ENCODE peak calls at places on chromosomes 3 and 15, in six cellular contexts. Q is heart left ventricle, K is tibial nerve, O is transverse colon, V is A549, Z is ovary. W is an unnamed sample.

GRCh38 chr3:190340071-190340470 is 17.8 kb upstream of the CLDN1 start:
- DNase-seq in Q (no peak), K (no peak), O (no peak), V (no peak), Z (no peak), W (no peak)

GRCh38 chr15:77784361-77785292 is 151.9 kb upstream of the LINGO1 start:
- DNase-seq in Q (no peak), K (no peak), O (no peak), V (peak), Z (no peak), W (no peak)

GRCh38 chr3:64846009-64846408 is 158.2 kb upstream of the ADAMTS9 start:
- DNase-seq in Q (no peak), K (no peak), O (no peak), V (no peak), Z (no peak), W (no peak)

GRCh38 chr3:78134496-78134895 is 1094.6 kb downstream of the ROBO2 start:
- DNase-seq in Q (no peak), K (no peak), O (no peak), V (no peak), Z (no peak), W (no peak)

GRCh38 chr3:100761211-100761921 is 52.1 kb downstream of the TFG start:
- DNase-seq in Q (no peak), K (no peak), O (peak), V (no peak), Z (no peak), W (no peak)

GRCh38 chr3:107752202-107752990 is 229.6 kb downstream of the BBX start:
- DNase-seq in Q (no peak), K (no peak), O (no peak), V (no peak), Z (no peak), W (no peak)

GRCh38 chr3:193656445-193656844 is 63.4 kb downstream of the OPA1 start:
- DNase-seq in Q (no peak), K (no peak), O (no peak), V (no peak), Z (no peak), W (no peak)

GRCh38 chr3:52323526-52324295 is 7.6 kb downstream of the DNAH1 start:
- DNase-seq in Q (no peak), K (no peak), O (no peak), V (no peak), Z (no peak), W (no peak)

GRCh38 chr3:18111702-18112311 is 313.3 kb downstream of the SATB1 start:
- DNase-seq in Q (no peak), K (no peak), O (no peak), V (no peak), Z (no peak), W (no peak)

GRCh38 chr15:41233367-41233771 is 2.3 kb downstream of the CHP1 start:
- DNase-seq in Q (no peak), K (no peak), O (no peak), V (no peak), Z (no peak), W (no peak)

GRCh38 chr3:133256787-133257483 is 142.9 kb upstream of the BFSP2 start:
- DNase-seq in Q (no peak), K (no peak), O (no peak), V (no peak), Z (no peak), W (no peak)

GRCh38 chr15:33292718-33293307 is 18.0 kb upstream of the RYR3 start:
- DNase-seq in Q (peak), K (peak), O (peak), V (peak), Z (peak), W (no peak)

GRCh38 chr3:182692021-182692420 is 101.3 kb upstream of the ATP11B start:
- DNase-seq in Q (no peak), K (no peak), O (no peak), V (no peak), Z (no peak), W (no peak)

GRCh38 chr15:60416519-60416918 is 18.7 kb upstream of the ANXA2 start:
- DNase-seq in Q (no peak), K (no peak), O (no peak), V (no peak), Z (no peak), W (no peak)

GRCh38 chr3:163476179-163476578 is 1602.1 kb downstream of the SI start:
- DNase-seq in Q (no peak), K (no peak), O (no peak), V (no peak), Z (no peak), W (no peak)

GRCh38 chr3:161171639-161172552 is 49.2 kb upstream of the NMD3 start:
- DNase-seq in Q (no peak), K (no peak), O (no peak), V (no peak), Z (no peak), W (no peak)

GRCh38 chr3:73080201-73080966 is 18.9 kb downstream of the EBLN2 start:
- DNase-seq in Q (no peak), K (no peak), O (no peak), V (no peak), Z (no peak), W (no peak)

GRCh38 chr15:63990449-63990848 is 55.8 kb downstream of the DAPK2 start:
- DNase-seq in Q (no peak), K (no peak), O (no peak), V (no peak), Z (no peak), W (peak)

GRCh38 chr15:89812847-89813320 is 1.8 kb downstream of the ANPEP start:
- DNase-seq in Q (no peak), K (no peak), O (no peak), V (no peak), Z (no peak), W (no peak)

DNA sequence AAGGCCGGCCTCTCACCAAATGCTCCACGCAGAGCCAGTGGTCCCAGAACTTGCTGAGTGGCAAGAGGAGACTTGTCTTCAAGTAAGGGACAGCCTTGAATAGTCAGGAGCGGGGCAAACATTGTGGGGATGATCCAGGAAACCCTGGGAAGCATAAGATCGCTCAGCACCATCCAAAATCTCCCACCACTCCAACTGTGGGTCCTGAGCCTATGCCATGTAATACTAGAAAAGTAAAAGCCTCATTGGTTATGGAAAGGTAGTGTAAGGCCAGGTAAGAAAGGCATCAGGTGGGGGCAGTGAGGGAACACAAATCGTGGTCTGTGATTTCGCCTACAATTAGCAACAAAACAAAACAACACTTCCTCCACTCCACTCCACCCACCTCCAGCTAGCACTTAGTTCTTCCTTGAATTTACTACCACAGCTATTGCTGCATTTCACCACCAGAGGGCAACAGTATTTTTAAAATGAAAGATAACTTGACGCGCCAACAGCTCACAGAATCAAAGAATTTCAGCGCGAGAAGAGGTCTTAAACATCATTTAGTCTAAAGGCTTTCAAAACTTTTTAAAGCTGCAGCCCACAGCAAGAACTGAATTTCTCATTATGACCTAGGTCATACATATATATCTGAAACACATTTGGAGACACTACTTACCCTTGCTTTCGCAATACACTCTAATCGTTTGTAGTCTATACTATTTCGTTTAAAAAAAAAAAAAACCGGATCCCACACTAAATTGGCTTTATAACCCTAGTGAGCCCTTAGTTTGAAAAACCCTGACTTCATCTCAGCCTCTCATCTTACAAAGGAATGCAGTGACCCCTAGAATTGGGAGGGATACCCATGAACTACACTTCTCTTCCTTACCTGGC is 4.5 kb downstream of the RARRES1 start:
- DNase-seq in Q (peak), K (no peak), O (peak), V (peak), Z (peak), W (peak)
- H3K27ac ChIP-seq in Q (no peak), K (no peak), O (peak), V (peak), Z (peak), W (no peak)

GRCh38 chr3:71872256-71872655 is 87.3 kb upstream of the PROK2 start:
- DNase-seq in Q (no peak), K (no peak), O (no peak), V (no peak), Z (no peak), W (no peak)
- TF ChIP-seq CTCF in Q (no peak), K (no peak), O (no peak), V (no peak), Z (no peak), W (no peak)

DNA sequence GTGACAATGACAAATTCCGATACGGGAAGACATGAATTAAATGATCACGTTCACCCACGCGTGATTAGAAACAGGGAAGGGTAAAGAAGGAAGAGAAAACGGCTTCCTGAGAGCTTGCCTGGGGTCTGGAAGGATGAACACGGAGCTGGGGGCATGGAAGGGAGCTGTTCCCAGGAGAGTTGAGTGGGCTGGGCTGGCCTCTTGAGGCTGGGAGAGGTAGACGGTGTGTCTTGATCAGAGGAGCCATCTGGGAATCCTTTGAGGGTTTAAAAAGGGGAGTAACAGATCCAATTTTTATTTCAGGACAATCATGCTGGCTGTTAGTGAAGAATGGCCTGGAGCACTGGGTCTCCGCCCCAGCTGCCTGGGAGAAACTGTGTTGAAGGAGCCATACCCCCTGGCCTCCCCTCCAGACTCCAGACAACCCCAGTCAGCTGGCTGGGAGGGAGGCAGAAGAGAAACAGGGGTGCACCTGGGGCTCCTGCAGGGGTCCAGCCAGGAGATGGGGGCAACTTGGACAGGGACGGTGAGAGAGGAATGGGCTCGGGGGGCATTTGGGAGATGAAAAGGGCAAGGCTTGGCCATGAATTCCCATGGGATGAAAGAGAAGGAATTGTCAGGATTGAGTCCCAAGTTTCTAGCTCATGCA is 53.6 kb upstream of the CGNL1 start:
- DNase-seq in Q (no peak), K (no peak), O (no peak), V (no peak), Z (no peak), W (no peak)
- H3K27ac ChIP-seq in Q (no peak), K (no peak), O (peak), V (peak), Z (no peak), W (no peak)

DNA sequence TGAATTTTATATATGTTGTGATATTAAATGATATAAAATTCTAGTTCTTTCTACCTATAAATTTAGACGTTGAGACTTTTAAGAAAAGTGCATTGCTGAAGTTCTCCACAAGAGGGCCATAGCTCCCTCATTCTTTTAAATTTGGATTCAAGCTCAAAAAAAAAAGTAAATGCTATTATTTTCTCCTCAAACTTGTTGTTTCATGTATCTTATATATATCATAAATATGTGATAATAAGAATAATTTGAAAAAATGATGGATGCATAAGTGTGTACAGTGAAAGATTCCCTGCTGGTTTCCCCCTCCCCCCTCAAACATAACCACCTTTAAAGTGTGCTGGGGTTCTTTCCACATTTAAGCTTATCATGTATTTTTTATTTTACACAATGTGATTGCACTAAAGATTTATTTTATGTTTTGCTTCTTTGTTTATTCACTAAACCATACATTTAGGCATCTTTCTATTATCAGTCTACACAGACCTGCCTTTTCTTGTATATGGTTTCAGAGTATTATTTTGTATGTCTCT is 769.4 kb upstream of the GOLIM4 start:
- DNase-seq in Q (no peak), K (no peak), O (no peak), V (no peak), Z (no peak), W (no peak)
- TF ChIP-seq CTCF in Q (peak), K (peak), O (peak), V (peak), Z (no peak), W (peak)